ENCODE peak calls at places on chromosomes 3 and 15, in nine cellular contexts. W, G, C, N, A, F, Q, B and P are unnamed samples.

GRCh38 chr3:183768114-183768513 is 57.3 kb downstream of the MAP6D1 start:
- DNase-seq in W (no peak), Q (no peak), F (no peak), C (no peak), A (no peak), B (no peak), G (no peak), N (no peak), P (no peak)

GRCh38 chr3:45968706-45969105 is 25.4 kb downstream of the CXCR6 start:
- DNase-seq in A (no peak), F (no peak), W (no peak), B (no peak), N (no peak), C (no peak), G (no peak), Q (no peak), P (no peak)

GRCh38 chr3:179082416-179082815 is 10.8 kb upstream of the ZMAT3 start:
- DNase-seq in Q (no peak), N (no peak), C (no peak), B (no peak), A (no peak), G (no peak), F (no peak), W (no peak), P (no peak)

GRCh38 chr15:42107483-42107882 is 13.1 kb upstream of the PLA2G4D start:
- DNase-seq in B (peak), W (peak), C (no peak), Q (no peak), F (no peak), G (no peak), A (no peak), N (no peak), P (peak)

GRCh38 chr3:120496278-120496975 is 45.6 kb upstream of the FSTL1 start:
- DNase-seq in N (no peak), B (no peak), Q (no peak), C (no peak), G (no peak), F (no peak), A (no peak), W (no peak), P (no peak)

GRCh38 chr15:43102181-43102580 is 3.7 kb downstream of the UBR1 start:
- DNase-seq in N (no peak), G (no peak), B (no peak), F (no peak), W (no peak), C (no peak), Q (no peak), A (no peak), P (no peak)

GRCh38 chr3:45666729-45667440 is 22.3 kb upstream of the SACM1L start:
- DNase-seq in A (no peak), N (no peak), W (peak), C (peak), F (no peak), G (no peak), B (no peak), Q (no peak), P (no peak)

GRCh38 chr15:35305031-35305555 is 220.0 kb upstream of the NANOGP8 start:
- DNase-seq in W (no peak), B (no peak), G (no peak), A (no peak), C (no peak), Q (no peak), F (no peak), N (no peak), P (peak)

GRCh38 chr15:78992416-78993256 is 47.8 kb upstream of the CTSH start:
- DNase-seq in G (no peak), C (no peak), B (no peak), F (no peak), A (no peak), Q (no peak), N (no peak), W (no peak), P (no peak)

GRCh38 chr3:177144922-177145321 is 52.4 kb downstream of the TBL1XR1 start:
- DNase-seq in W (no peak), F (no peak), Q (no peak), B (no peak), C (no peak), A (no peak), N (no peak), G (no peak), P (no peak)

GRCh38 chr3:138774529-138775253 is 60.0 kb downstream of the PIK3CB start:
- DNase-seq in N (no peak), Q (peak), W (peak), G (peak), B (peak), C (no peak), F (no peak), A (peak), P (peak)

GRCh38 chr3:151146071-151146730 is 56.8 kb downstream of the GPR171 start:
- DNase-seq in N (peak), A (peak), C (peak), B (peak), Q (peak), F (no peak), G (no peak), W (peak), P (peak)

GRCh38 chr3:197093871-197094270 is 64.3 kb upstream of the MELTF start:
- DNase-seq in Q (no peak), C (no peak), A (no peak), F (no peak), G (no peak), W (no peak), B (no peak), N (no peak), P (no peak)

GRCh38 chr3:40178012-40178594 is 131.4 kb upstream of the EIF1B start:
- DNase-seq in A (no peak), G (no peak), W (no peak), N (no peak), Q (no peak), B (no peak), F (no peak), C (no peak), P (no peak)

GRCh38 chr3:37241880-37242279 is 67.5 kb upstream of the LRRFIP2 start:
- DNase-seq in B (no peak), C (peak), W (no peak), F (no peak), G (no peak), Q (no peak), A (no peak), N (no peak), P (no peak)

GRCh38 chr3:187795207-187795960 is 50.1 kb upstream of the BCL6 start:
- DNase-seq in W (peak), G (no peak), C (peak), B (no peak), Q (no peak), F (no peak), N (no peak), A (no peak), P (peak)

GRCh38 chr15:31300208-31300661 is 26.4 kb upstream of the KLF13 start:
- DNase-seq in G (no peak), B (no peak), Q (no peak), A (no peak), W (peak), F (no peak), C (peak), N (peak), P (peak)

GRCh38 chr3:111667621-111668239 is 72.6 kb upstream of the ZBED2 start:
- DNase-seq in A (peak), W (peak), G (no peak), C (no peak), F (peak), N (no peak), B (no peak), Q (no peak), P (peak)

GRCh38 chr3:13532661-13533060 is 16.3 kb upstream of the FBLN2 start:
- DNase-seq in A (no peak), Q (no peak), W (no peak), N (no peak), B (no peak), G (no peak), C (no peak), F (no peak), P (no peak)

GRCh38 chr15:80749589-80749988 is 29.6 kb upstream of the CEMIP start:
- DNase-seq in Q (no peak), G (no peak), F (no peak), C (no peak), N (no peak), A (no peak), W (no peak), B (no peak), P (no peak)

GRCh38 chr3:143693506-143693905 is 154.8 kb downstream of the SLC9A9 start:
- DNase-seq in A (no peak), N (no peak), F (no peak), B (no peak), W (no peak), C (no peak), Q (no peak), G (no peak), P (no peak)